ENCODE peak calls at places on chromosomes 13 and 19, in seven cellular contexts. D is stomach, F is MM.1S, O is Caco-2, H is colonic mucosa, B is IMR-90, J is HAP-1. I is an unnamed sample.

GRCh38 chr13:46751811-46752635 is 44.9 kb downstream of the ESD start:
- DNase-seq in D (no peak), F (no peak), O (no peak), H (no peak), B (peak; percentile 45), J (no peak), I (peak; percentile 9)

GRCh38 chr19:38031423-38031770 is 124.4 kb downstream of the SIPA1L3 start:
- DNase-seq in D (no peak), F (no peak), O (no peak), H (no peak), B (peak; percentile 87), J (no peak), I (no peak)

GRCh38 chr13:49357694-49358093 is 86.2 kb downstream of the CAB39L start:
- DNase-seq in D (no peak), F (no peak), O (no peak), H (no peak), B (peak; percentile 79), J (no peak), I (peak; percentile 28)

GRCh38 chr19:1483067-1483978 is 4.3 kb upstream of the C19orf25 start:
- DNase-seq in D (no peak), F (no peak), O (no peak), H (no peak), B (no peak), J (no peak), I (no peak)

GRCh38 chr13:34155931-34156607 is 338.1 kb downstream of the RFC3 start:
- DNase-seq in D (no peak), F (no peak), O (no peak), H (peak; percentile 29), B (peak; percentile 39), J (peak; percentile 36), I (peak; percentile 12)

GRCh38 chr19:2426661-2427322 is 594 bp downstream of the TIMM13 start:
- DNase-seq in D (peak; percentile 41), F (peak; percentile 66), O (peak; percentile 83), H (peak; percentile 58), B (peak; percentile 14), J (peak; percentile 77), I (peak; percentile 34)

GRCh38 chr13:33026489-33027152 is 10.4 kb downstream of the KL start:
- DNase-seq in D (no peak), F (no peak), O (no peak), H (no peak), B (no peak), J (no peak), I (no peak)

GRCh38 chr13:26784704-26785639 is 24.4 kb upstream of the GPR12 start:
- DNase-seq in D (no peak), F (peak; percentile 44), O (no peak), H (no peak), B (no peak), J (peak; percentile 7), I (no peak)

GRCh38 chr13:93603043-93603442 is 376.4 kb downstream of the GPC6 start:
- DNase-seq in D (no peak), F (no peak), O (no peak), H (no peak), B (peak; percentile 82), J (no peak), I (peak; percentile 83)

DNA sequence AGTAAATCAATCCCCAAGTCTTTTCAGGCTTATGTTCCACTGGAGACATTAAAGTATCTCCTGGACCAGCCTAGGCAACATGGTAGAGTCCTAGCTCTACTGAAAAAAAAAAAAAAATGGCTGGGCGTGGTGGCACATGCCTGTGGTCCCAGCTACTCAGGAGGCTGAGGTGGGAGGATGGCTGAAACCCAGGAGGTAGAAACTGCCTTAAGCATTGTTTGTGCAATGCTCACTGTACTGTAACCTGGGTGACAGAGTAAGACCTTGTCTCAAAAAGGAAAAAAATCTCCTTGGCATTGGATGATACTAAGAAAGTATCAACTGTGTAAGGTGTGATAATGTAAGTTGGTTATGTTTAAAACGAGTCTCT is 8.8 kb downstream of the KLK8 start:
- DNase-seq in D (no peak), F (no peak), O (no peak), H (no peak), B (no peak), J (no peak), I (no peak)
- H3K4me3 ChIP-seq in D (no peak overlapping the region), F (no peak overlapping the region), O (no peak overlapping the region), H (no peak overlapping the region), B (no peak overlapping the region), J (no peak overlapping the region), I (no peak overlapping the region)

GRCh38 chr13:20798027-20798426 is 24.3 kb upstream of the EEF1AKMT1 start:
- DNase-seq in D (no peak), F (no peak), O (no peak), H (no peak), B (no peak), J (no peak), I (no peak)

GRCh38 chr13:20808874-20809273 is 35.1 kb upstream of the EEF1AKMT1 start:
- DNase-seq in D (no peak), F (no peak), O (no peak), H (no peak), B (no peak), J (no peak), I (no peak)

GRCh38 chr13:20801704-20802103 is 27.9 kb upstream of the EEF1AKMT1 start:
- DNase-seq in D (no peak), F (no peak), O (no peak), H (no peak), B (no peak), J (no peak), I (no peak)

GRCh38 chr13:20799726-20800416 is 26.1 kb upstream of the EEF1AKMT1 start:
- DNase-seq in D (no peak), F (no peak), O (no peak), H (no peak), B (peak; percentile 32), J (no peak), I (no peak)

DNA sequence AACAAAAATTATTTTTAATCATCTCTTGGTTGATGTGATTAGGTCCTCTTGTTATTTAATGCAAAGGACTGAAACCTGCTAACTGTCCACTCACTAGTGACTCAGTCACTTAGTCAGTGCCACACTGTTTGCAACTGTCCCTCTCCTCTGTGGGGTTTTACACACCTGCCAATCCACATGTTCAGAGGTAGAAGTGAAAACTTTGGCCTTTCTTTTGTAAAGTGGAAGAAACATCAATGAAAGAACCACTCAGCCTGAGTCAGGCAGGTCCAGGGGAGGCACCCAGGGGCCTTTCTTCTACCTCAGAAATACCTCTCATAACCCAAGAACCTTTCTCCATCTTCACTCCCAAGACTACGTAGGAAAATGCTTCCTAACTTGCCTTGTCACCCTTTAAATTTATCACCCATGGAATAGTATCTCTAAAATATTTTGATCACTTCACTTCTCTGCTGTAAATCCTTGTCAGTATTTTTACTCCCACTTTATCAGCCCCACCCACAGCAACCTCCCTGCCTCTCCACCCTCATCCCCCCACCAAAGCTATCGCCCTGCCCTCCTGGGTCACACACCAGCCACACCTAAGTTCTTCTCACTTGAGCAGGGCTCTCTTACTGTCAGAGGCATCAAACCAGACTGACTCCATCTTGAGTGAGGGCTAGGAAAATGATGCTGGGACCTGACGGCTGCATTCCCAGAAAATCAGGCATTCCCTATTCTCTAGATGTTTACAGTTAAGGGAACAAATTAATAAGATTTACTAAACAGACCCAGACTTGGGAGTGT is 29.6 kb upstream of the EEF1AKMT1 start:
- DNase-seq in D (no peak), F (no peak), O (no peak), H (no peak), B (no peak), J (no peak), I (no peak)
- H3K36me3 ChIP-seq in D (peaks cover 46% of the 10 kb centered on the region), F (no peaks in the 10 kb centered on the region), O (no peaks in the 10 kb centered on the region), H (no peaks in the 10 kb centered on the region), B (peaks cover 6% of the 10 kb centered on the region), J (peaks cover 16% of the 10 kb centered on the region), I (peaks cover 23% of the 10 kb centered on the region)

DNA sequence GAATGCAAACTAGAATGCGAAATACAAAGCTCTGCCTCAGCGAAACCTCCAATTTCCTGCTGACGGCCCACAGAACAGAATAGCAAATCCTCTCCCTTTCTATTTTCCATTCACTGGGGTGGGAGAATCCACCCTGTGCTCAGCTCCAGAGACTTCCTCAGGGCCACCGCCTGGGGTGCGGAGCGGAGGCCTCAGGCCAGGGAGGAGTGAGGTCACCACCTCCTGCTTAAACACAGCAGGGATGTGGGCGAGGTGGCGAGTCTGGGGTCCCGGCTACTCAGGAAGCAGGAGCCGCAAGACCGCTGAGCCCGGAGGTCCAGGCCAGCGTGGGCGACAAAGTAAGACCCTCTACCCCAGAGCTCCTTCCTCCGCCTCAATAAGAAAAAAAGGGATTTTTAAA is 666 bp upstream of the ZNF320 start:
- DNase-seq in D (no peak), F (no peak), O (no peak), H (no peak), B (no peak), J (no peak), I (no peak)
- H3K4me3 ChIP-seq in D (peak overlapping the region; percentile 86), F (no peak overlapping the region), O (no peak overlapping the region), H (no peak overlapping the region), B (no peak overlapping the region), J (no peak overlapping the region), I (no peak overlapping the region)

DNA sequence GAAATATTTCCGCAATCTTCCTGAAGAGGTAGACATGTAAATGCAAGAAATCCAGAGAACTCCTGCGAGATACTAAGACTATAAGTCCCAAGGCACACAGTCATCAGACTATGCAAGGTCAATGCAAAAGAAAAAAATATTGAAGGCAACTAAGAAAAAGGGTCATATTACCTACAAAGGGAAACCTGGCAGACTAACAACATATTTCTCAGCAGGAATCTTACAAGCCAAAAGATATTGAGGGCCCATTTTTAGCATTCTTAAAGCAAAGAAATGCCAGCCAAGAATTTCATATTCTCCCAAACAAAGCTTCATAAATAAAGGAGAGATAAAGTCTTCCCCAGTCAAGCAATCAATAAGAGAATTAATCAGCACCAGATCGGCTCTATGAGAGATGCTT is 298.5 kb upstream of the ATXN8OS start:
- DNase-seq in D (no peak), F (no peak), O (no peak), H (no peak), B (no peak), J (no peak), I (no peak)
- H3K36me3 ChIP-seq in D (no peaks in the 10 kb centered on the region), F (no peaks in the 10 kb centered on the region), O (no peaks in the 10 kb centered on the region), H (no peaks in the 10 kb centered on the region), B (no peaks in the 10 kb centered on the region), J (no peaks in the 10 kb centered on the region), I (no peaks in the 10 kb centered on the region)

GRCh38 chr19:30254214-30254613 is 118.0 kb upstream of the ZNF536 start:
- DNase-seq in D (no peak), F (no peak), O (no peak), H (no peak), B (no peak), J (no peak), I (no peak)

GRCh38 chr19:30255783-30256509 is 116.2 kb upstream of the ZNF536 start:
- DNase-seq in D (no peak), F (no peak), O (no peak), H (no peak), B (no peak), J (peak; percentile 45), I (no peak)

GRCh38 chr19:30254789-30255188 is 117.4 kb upstream of the ZNF536 start:
- DNase-seq in D (no peak), F (no peak), O (no peak), H (no peak), B (no peak), J (no peak), I (no peak)

GRCh38 chr19:30253581-30253996 is 118.6 kb upstream of the ZNF536 start:
- DNase-seq in D (no peak), F (no peak), O (no peak), H (no peak), B (no peak), J (peak; percentile 47), I (peak; percentile 25)

DNA sequence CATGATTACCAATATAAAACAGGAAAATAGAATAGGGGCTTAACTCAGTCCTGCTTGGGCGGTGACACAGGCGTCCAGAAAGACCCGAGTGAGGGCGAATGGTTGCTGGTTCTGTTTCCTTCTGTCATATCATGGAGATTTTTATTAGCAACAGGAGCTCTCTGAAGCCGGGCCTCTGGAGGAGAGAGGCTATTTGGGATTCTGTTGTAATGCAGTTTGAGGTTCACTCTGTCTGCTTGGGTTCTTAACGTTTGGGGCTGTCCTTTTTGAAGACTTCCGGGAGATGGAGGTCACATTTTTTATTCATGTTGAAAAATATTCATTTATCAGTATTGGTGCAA is 115.7 kb upstream of the ZNF536 start:
- DNase-seq in D (no peak), F (no peak), O (no peak), H (no peak), B (no peak), J (peak; percentile 36), I (no peak)
- H3K4me3 ChIP-seq in D (no peak overlapping the region), F (no peak overlapping the region), O (no peak overlapping the region), H (no peak overlapping the region), B (no peak overlapping the region), J (no peak overlapping the region), I (no peak overlapping the region)

I was measured in MG63.